ENCODE peak calls at places on chromosome 19, in ten cellular contexts. One of them, this sample, is unnamed.

GRCh38 chr19:13872695-13873389 is 4.1 kb upstream of the NANOS3 start:
- ATAC-seq in GM23338: peak; percentile 95
- ATAC-seq in sciatic nerve: peak; percentile 69
- ATAC-seq in HepG2: peak; percentile 72
- ATAC-seq in T-helper 17 cell: peak; percentile 81
- ATAC-seq in heart right ventricle: peak; percentile 60
- ATAC-seq in pancreas: peak; percentile 66
- ATAC-seq in left lobe of liver: peak; percentile 43
- ATAC-seq in T-cell: peak; percentile 72
- ATAC-seq in Right ventricle myocardium inferior: peak; percentile 55
- ATAC-seq in this sample: peak; percentile 39

GRCh38 chr19:51417807-51418152 is 338 bp upstream of the SIGLEC10 start:
- ATAC-seq in pancreas: no peak
- ATAC-seq in GM23338: no peak
- ATAC-seq in T-cell: no peak
- ATAC-seq in heart right ventricle: no peak
- ATAC-seq in HepG2: no peak
- ATAC-seq in T-helper 17 cell: peak; percentile 30
- ATAC-seq in sciatic nerve: peak; percentile 44
- ATAC-seq in Right ventricle myocardium inferior: no peak
- ATAC-seq in left lobe of liver: no peak
- ATAC-seq in this sample: no peak

GRCh38 chr19:55468054-55468393 is 3.5 kb upstream of the C19orf85 start:
- ATAC-seq in left lobe of liver: no peak
- ATAC-seq in sciatic nerve: no peak
- ATAC-seq in HepG2: no peak
- ATAC-seq in T-cell: no peak
- ATAC-seq in GM23338: peak; percentile 11
- ATAC-seq in heart right ventricle: peak; percentile 7
- ATAC-seq in Right ventricle myocardium inferior: no peak
- ATAC-seq in T-helper 17 cell: no peak
- ATAC-seq in pancreas: no peak
- ATAC-seq in this sample: no peak

GRCh38 chr19:34403784-34404108 is 453 bp upstream of the PDCD2L start:
- ATAC-seq in pancreas: no peak
- ATAC-seq in T-helper 17 cell: no peak
- ATAC-seq in HepG2: no peak
- ATAC-seq in left lobe of liver: no peak
- ATAC-seq in GM23338: peak; percentile 9
- ATAC-seq in sciatic nerve: no peak
- ATAC-seq in Right ventricle myocardium inferior: no peak
- ATAC-seq in T-cell: peak; percentile 7
- ATAC-seq in heart right ventricle: no peak
- ATAC-seq in this sample: no peak

GRCh38 chr19:45629704-45630103 is 9.5 kb downstream of the EML2 start:
- ATAC-seq in sciatic nerve: no peak
- ATAC-seq in T-cell: no peak
- ATAC-seq in heart right ventricle: no peak
- ATAC-seq in T-helper 17 cell: no peak
- ATAC-seq in pancreas: no peak
- ATAC-seq in Right ventricle myocardium inferior: no peak
- ATAC-seq in HepG2: no peak
- ATAC-seq in left lobe of liver: no peak
- ATAC-seq in GM23338: no peak
- ATAC-seq in this sample: no peak

GRCh38 chr19:45160870-45161714 is at the start of gene NKPD1:
- ATAC-seq in T-cell: no peak
- ATAC-seq in GM23338: peak; percentile 18
- ATAC-seq in HepG2: peak; percentile 17
- ATAC-seq in sciatic nerve: no peak
- ATAC-seq in left lobe of liver: peak; percentile 8
- ATAC-seq in heart right ventricle: no peak
- ATAC-seq in T-helper 17 cell: no peak
- ATAC-seq in pancreas: peak; percentile 78
- ATAC-seq in Right ventricle myocardium inferior: no peak
- ATAC-seq in this sample: no peak

GRCh38 chr19:40229484-40229883 is 3.0 kb upstream of the CCNP start:
- ATAC-seq in pancreas: no peak
- ATAC-seq in T-helper 17 cell: no peak
- ATAC-seq in HepG2: no peak
- ATAC-seq in T-cell: peak; percentile 56
- ATAC-seq in GM23338: no peak
- ATAC-seq in Right ventricle myocardium inferior: no peak
- ATAC-seq in heart right ventricle: no peak
- ATAC-seq in left lobe of liver: no peak
- ATAC-seq in sciatic nerve: no peak
- ATAC-seq in this sample: no peak

GRCh38 chr19:41897181-41897580 is 14.2 kb downstream of the ARHGEF1 start:
- ATAC-seq in T-helper 17 cell: no peak
- ATAC-seq in left lobe of liver: no peak
- ATAC-seq in T-cell: no peak
- ATAC-seq in sciatic nerve: no peak
- ATAC-seq in HepG2: no peak
- ATAC-seq in GM23338: peak; percentile 41
- ATAC-seq in pancreas: no peak
- ATAC-seq in Right ventricle myocardium inferior: no peak
- ATAC-seq in heart right ventricle: no peak
- ATAC-seq in this sample: no peak

GRCh38 chr19:38650911-38651584 is 3.6 kb downstream of the ACTN4 start:
- ATAC-seq in HepG2: no peak
- ATAC-seq in sciatic nerve: peak; percentile 65
- ATAC-seq in T-helper 17 cell: no peak
- ATAC-seq in GM23338: no peak
- ATAC-seq in T-cell: no peak
- ATAC-seq in left lobe of liver: no peak
- ATAC-seq in Right ventricle myocardium inferior: peak; percentile 17
- ATAC-seq in pancreas: no peak
- ATAC-seq in heart right ventricle: peak; percentile 50
- ATAC-seq in this sample: peak; percentile 37

GRCh38 chr19:56085571-56086275 is 35.4 kb downstream of the ZNF787 start:
- ATAC-seq in Right ventricle myocardium inferior: no peak
- ATAC-seq in T-helper 17 cell: no peak
- ATAC-seq in HepG2: no peak
- ATAC-seq in left lobe of liver: peak; percentile 18
- ATAC-seq in sciatic nerve: no peak
- ATAC-seq in GM23338: no peak
- ATAC-seq in heart right ventricle: no peak
- ATAC-seq in T-cell: no peak
- ATAC-seq in pancreas: no peak
- ATAC-seq in this sample: no peak

GRCh38 chr19:29662278-29662603 is 3.0 kb upstream of the PLEKHF1 start:
- ATAC-seq in left lobe of liver: no peak
- ATAC-seq in T-cell: no peak
- ATAC-seq in T-helper 17 cell: no peak
- ATAC-seq in sciatic nerve: no peak
- ATAC-seq in HepG2: no peak
- ATAC-seq in heart right ventricle: no peak
- ATAC-seq in pancreas: no peak
- ATAC-seq in Right ventricle myocardium inferior: peak; percentile 0
- ATAC-seq in GM23338: no peak
- ATAC-seq in this sample: no peak

GRCh38 chr19:7460562-7460966 is 28.3 kb downstream of the PEX11G start:
- ATAC-seq in Right ventricle myocardium inferior: no peak
- ATAC-seq in GM23338: no peak
- ATAC-seq in sciatic nerve: no peak
- ATAC-seq in heart right ventricle: no peak
- ATAC-seq in T-cell: no peak
- ATAC-seq in T-helper 17 cell: no peak
- ATAC-seq in pancreas: no peak
- ATAC-seq in HepG2: no peak
- ATAC-seq in left lobe of liver: no peak
- ATAC-seq in this sample: no peak

GRCh38 chr19:7622933-7623685 is 6.2 kb downstream of the XAB2 start:
- ATAC-seq in heart right ventricle: no peak
- ATAC-seq in left lobe of liver: no peak
- ATAC-seq in sciatic nerve: no peak
- ATAC-seq in HepG2: no peak
- ATAC-seq in pancreas: no peak
- ATAC-seq in T-helper 17 cell: no peak
- ATAC-seq in Right ventricle myocardium inferior: no peak
- ATAC-seq in T-cell: no peak
- ATAC-seq in GM23338: peak; percentile 82
- ATAC-seq in this sample: no peak

GRCh38 chr19:35141627-35142401 is 1.2 kb upstream of the FXYD7 start:
- ATAC-seq in pancreas: peak; percentile 11
- ATAC-seq in heart right ventricle: no peak
- ATAC-seq in GM23338: no peak
- ATAC-seq in sciatic nerve: no peak
- ATAC-seq in HepG2: no peak
- ATAC-seq in left lobe of liver: no peak
- ATAC-seq in T-cell: peak; percentile 19
- ATAC-seq in Right ventricle myocardium inferior: no peak
- ATAC-seq in T-helper 17 cell: peak; percentile 18
- ATAC-seq in this sample: no peak

GRCh38 chr19:18807861-18808331 is 16.8 kb upstream of the COMP start:
- ATAC-seq in heart right ventricle: peak; percentile 65
- ATAC-seq in Right ventricle myocardium inferior: peak; percentile 60
- ATAC-seq in T-helper 17 cell: no peak
- ATAC-seq in pancreas: no peak
- ATAC-seq in left lobe of liver: no peak
- ATAC-seq in HepG2: no peak
- ATAC-seq in sciatic nerve: peak; percentile 79
- ATAC-seq in T-cell: no peak
- ATAC-seq in GM23338: no peak
- ATAC-seq in this sample: no peak

GRCh38 chr19:1313695-1314613 is 28.3 kb downstream of the EFNA2 start:
- ATAC-seq in left lobe of liver: no peak
- ATAC-seq in heart right ventricle: no peak
- ATAC-seq in Right ventricle myocardium inferior: no peak
- ATAC-seq in sciatic nerve: no peak
- ATAC-seq in HepG2: no peak
- ATAC-seq in GM23338: no peak
- ATAC-seq in pancreas: no peak
- ATAC-seq in T-cell: no peak
- ATAC-seq in T-helper 17 cell: no peak
- ATAC-seq in this sample: no peak

GRCh38 chr19:12788025-12788681 is 3.1 kb upstream of the JUNB start:
- ATAC-seq in GM23338: no peak
- ATAC-seq in heart right ventricle: no peak
- ATAC-seq in T-helper 17 cell: no peak
- ATAC-seq in pancreas: no peak
- ATAC-seq in sciatic nerve: no peak
- ATAC-seq in T-cell: no peak
- ATAC-seq in Right ventricle myocardium inferior: no peak
- ATAC-seq in HepG2: no peak
- ATAC-seq in left lobe of liver: no peak
- ATAC-seq in this sample: no peak

GRCh38 chr19:19404879-19405860 is at the start of gene GATAD2A:
- ATAC-seq in T-helper 17 cell: peak; percentile 85
- ATAC-seq in Right ventricle myocardium inferior: peak; percentile 97
- ATAC-seq in pancreas: peak; percentile 83
- ATAC-seq in sciatic nerve: peak; percentile 98
- ATAC-seq in GM23338: peak; percentile 74
- ATAC-seq in T-cell: peak; percentile 82
- ATAC-seq in heart right ventricle: peak; percentile 94
- ATAC-seq in left lobe of liver: peak; percentile 94
- ATAC-seq in HepG2: peak; percentile 86
- ATAC-seq in this sample: peak; percentile 95

GRCh38 chr19:45250832-45251451 is at the start of gene MARK4:
- ATAC-seq in HepG2: peak; percentile 50
- ATAC-seq in T-cell: peak; percentile 81
- ATAC-seq in Right ventricle myocardium inferior: peak; percentile 70
- ATAC-seq in sciatic nerve: peak; percentile 47
- ATAC-seq in heart right ventricle: peak; percentile 76
- ATAC-seq in T-helper 17 cell: peak; percentile 77
- ATAC-seq in left lobe of liver: peak; percentile 74
- ATAC-seq in GM23338: peak; percentile 31
- ATAC-seq in pancreas: peak; percentile 69
- ATAC-seq in this sample: peak; percentile 85

GRCh38 chr19:19860756-19861390 is 4.8 kb upstream of the ZNF253 start:
- ATAC-seq in HepG2: no peak
- ATAC-seq in T-helper 17 cell: peak; percentile 64
- ATAC-seq in sciatic nerve: no peak
- ATAC-seq in GM23338: peak; percentile 85
- ATAC-seq in T-cell: peak; percentile 31
- ATAC-seq in heart right ventricle: no peak
- ATAC-seq in pancreas: no peak
- ATAC-seq in left lobe of liver: no peak
- ATAC-seq in Right ventricle myocardium inferior: no peak
- ATAC-seq in this sample: no peak

GRCh38 chr19:19619849-19620210 is 1.3 kb upstream of the PBX4 start:
- ATAC-seq in heart right ventricle: no peak
- ATAC-seq in T-helper 17 cell: no peak
- ATAC-seq in left lobe of liver: no peak
- ATAC-seq in Right ventricle myocardium inferior: no peak
- ATAC-seq in sciatic nerve: no peak
- ATAC-seq in pancreas: no peak
- ATAC-seq in T-cell: no peak
- ATAC-seq in GM23338: no peak
- ATAC-seq in HepG2: no peak
- ATAC-seq in this sample: no peak

GRCh38 chr19:10736189-10736588 is 18.3 kb downstream of the DNM2 start:
- ATAC-seq in Right ventricle myocardium inferior: no peak
- ATAC-seq in T-helper 17 cell: no peak
- ATAC-seq in HepG2: no peak
- ATAC-seq in GM23338: no peak
- ATAC-seq in left lobe of liver: no peak
- ATAC-seq in T-cell: no peak
- ATAC-seq in sciatic nerve: no peak
- ATAC-seq in pancreas: no peak
- ATAC-seq in heart right ventricle: no peak
- ATAC-seq in this sample: no peak

GRCh38 chr19:41530761-41531301 is 45.1 kb upstream of the CEACAM21 start:
- ATAC-seq in sciatic nerve: peak; percentile 80
- ATAC-seq in T-cell: peak; percentile 46
- ATAC-seq in left lobe of liver: peak; percentile 43
- ATAC-seq in T-helper 17 cell: peak; percentile 59
- ATAC-seq in heart right ventricle: peak; percentile 56
- ATAC-seq in GM23338: no peak
- ATAC-seq in HepG2: no peak
- ATAC-seq in pancreas: no peak
- ATAC-seq in Right ventricle myocardium inferior: peak; percentile 57
- ATAC-seq in this sample: peak; percentile 57

GRCh38 chr19:14116918-14117578 is 514 bp downstream of the PRKACA start:
- ATAC-seq in HepG2: no peak
- ATAC-seq in GM23338: no peak
- ATAC-seq in Right ventricle myocardium inferior: no peak
- ATAC-seq in heart right ventricle: no peak
- ATAC-seq in T-cell: peak; percentile 1
- ATAC-seq in T-helper 17 cell: no peak
- ATAC-seq in sciatic nerve: no peak
- ATAC-seq in pancreas: no peak
- ATAC-seq in left lobe of liver: no peak
- ATAC-seq in this sample: no peak

GRCh38 chr19:7988307-7988706 is 17.1 kb downstream of the ELAVL1 start:
- ATAC-seq in Right ventricle myocardium inferior: no peak
- ATAC-seq in HepG2: no peak
- ATAC-seq in T-cell: no peak
- ATAC-seq in heart right ventricle: peak; percentile 19
- ATAC-seq in sciatic nerve: no peak
- ATAC-seq in GM23338: no peak
- ATAC-seq in pancreas: no peak
- ATAC-seq in left lobe of liver: no peak
- ATAC-seq in T-helper 17 cell: no peak
- ATAC-seq in this sample: no peak

GRCh38 chr19:12695997-12696365 is 450 bp downstream of the FBXW9 start:
- ATAC-seq in left lobe of liver: peak; percentile 23
- ATAC-seq in HepG2: peak; percentile 45
- ATAC-seq in heart right ventricle: peak; percentile 14
- ATAC-seq in T-cell: peak; percentile 30
- ATAC-seq in sciatic nerve: peak; percentile 3
- ATAC-seq in T-helper 17 cell: peak; percentile 35
- ATAC-seq in GM23338: peak; percentile 53
- ATAC-seq in pancreas: peak; percentile 29
- ATAC-seq in Right ventricle myocardium inferior: no peak
- ATAC-seq in this sample: peak; percentile 2

GRCh38 chr19:43422689-43423066 is 8.0 kb downstream of the TEX101 start:
- ATAC-seq in Right ventricle myocardium inferior: no peak
- ATAC-seq in pancreas: no peak
- ATAC-seq in T-cell: no peak
- ATAC-seq in sciatic nerve: no peak
- ATAC-seq in heart right ventricle: no peak
- ATAC-seq in HepG2: no peak
- ATAC-seq in GM23338: no peak
- ATAC-seq in left lobe of liver: no peak
- ATAC-seq in T-helper 17 cell: no peak
- ATAC-seq in this sample: no peak

This sample was measured in gastroesophageal sphincter.